ENCODE peak calls at places on chromosomes 13 and 19, in four cellular contexts. X, W, Q and D are unnamed samples. For H3K4me1, the result is how much of the 10 kb centered on the place peaks cover.

GRCh38 chr13:59774511-59774911 is 389.2 kb downstream of the DIAPH3 start:
- DNase-seq in X (no peak), W (no peak), Q (no peak), D (no peak)

GRCh38 chr19:6802336-6803035 is 30.0 kb downstream of the VAV1 start:
- DNase-seq in X (peak), W (peak), Q (no peak), D (peak)

GRCh38 chr13:93861818-93862217 is 617.7 kb downstream of the DCT start:
- DNase-seq in X (no peak), W (no peak), Q (no peak), D (no peak)

GRCh38 chr13:79659161-79659560 is 178.2 kb downstream of the NDFIP2 start:
- DNase-seq in X (no peak), W (no peak), Q (no peak), D (no peak)

GRCh38 chr19:722553-723101 is 13.9 kb downstream of the PALM start:
- DNase-seq in X (no peak), W (no peak), Q (no peak), D (no peak)

GRCh38 chr13:39417131-39417530 is 185.9 kb downstream of the LHFPL6 start:
- DNase-seq in X (peak), W (no peak), Q (no peak), D (no peak)

GRCh38 chr13:113437408-113438010 is 15.8 kb downstream of the ADPRHL1 start:
- DNase-seq in X (no peak), W (no peak), Q (no peak), D (no peak)

GRCh38 chr13:113252516-113252915 is 43.1 kb downstream of the CUL4A start:
- DNase-seq in X (no peak), W (no peak), Q (no peak), D (no peak)

GRCh38 chr19:52946322-52947310 is 16.1 kb downstream of the ZNF816 start:
- DNase-seq in X (peak), W (peak), Q (no peak), D (no peak)

GRCh38 chr19:7068599-7068998 is 904 bp upstream of the ZNF557 start:
- DNase-seq in X (no peak), W (no peak), Q (no peak), D (no peak)

GRCh38 chr13:110124201-110124600 is 182.8 kb downstream of the COL4A1 start:
- DNase-seq in X (no peak), W (no peak), Q (no peak), D (no peak)

GRCh38 chr19:17311455-17312248 is 2.3 kb downstream of the DDA1 start:
- DNase-seq in X (no peak), W (no peak), Q (no peak), D (no peak)

GRCh38 chr13:114151565-114152284 is 19.3 kb upstream of the RASA3 start:
- DNase-seq in X (no peak), W (peak), Q (no peak), D (no peak)

GRCh38 chr13:92460479-92460878 is 766.1 kb upstream of the GPC6 start:
- DNase-seq in X (no peak), W (no peak), Q (no peak), D (no peak)

GRCh38 chr19:51096473-51097165 is 11.6 kb downstream of the CTU1 start:
- DNase-seq in X (no peak), W (no peak), Q (no peak), D (no peak)

GRCh38 chr19:4390862-4391693 is 9.3 kb downstream of the SH3GL1 start:
- DNase-seq in X (no peak), W (no peak), Q (no peak), D (no peak)
- H3K4me1 ChIP-seq in X (under half), W (half or more), Q (half or more), D (under half)

DNA sequence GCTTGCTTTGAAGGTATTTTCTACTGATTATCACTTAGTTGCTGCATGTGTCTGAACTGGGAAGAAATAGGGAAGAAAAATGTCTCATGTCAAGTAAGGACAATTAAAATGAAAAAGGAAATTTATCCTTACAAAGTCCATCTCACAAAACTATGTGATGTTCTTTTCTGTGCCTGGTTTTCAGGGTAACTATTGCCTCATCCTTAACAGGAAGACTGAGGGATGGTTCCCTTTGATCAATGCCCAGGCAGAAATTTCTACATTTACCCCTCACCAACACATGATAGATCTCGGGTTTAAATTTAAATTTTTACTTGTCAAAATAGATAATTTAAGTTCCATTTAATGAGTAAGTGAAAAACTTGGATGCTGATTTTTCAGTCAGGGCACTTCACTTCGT is 3.9 kb upstream of the FOXO1 start:
- DNase-seq in X (no peak), W (no peak), Q (no peak), D (no peak)
- H3K4me1 ChIP-seq in X (under half), W (under half), Q (under half), D (under half)

DNA sequence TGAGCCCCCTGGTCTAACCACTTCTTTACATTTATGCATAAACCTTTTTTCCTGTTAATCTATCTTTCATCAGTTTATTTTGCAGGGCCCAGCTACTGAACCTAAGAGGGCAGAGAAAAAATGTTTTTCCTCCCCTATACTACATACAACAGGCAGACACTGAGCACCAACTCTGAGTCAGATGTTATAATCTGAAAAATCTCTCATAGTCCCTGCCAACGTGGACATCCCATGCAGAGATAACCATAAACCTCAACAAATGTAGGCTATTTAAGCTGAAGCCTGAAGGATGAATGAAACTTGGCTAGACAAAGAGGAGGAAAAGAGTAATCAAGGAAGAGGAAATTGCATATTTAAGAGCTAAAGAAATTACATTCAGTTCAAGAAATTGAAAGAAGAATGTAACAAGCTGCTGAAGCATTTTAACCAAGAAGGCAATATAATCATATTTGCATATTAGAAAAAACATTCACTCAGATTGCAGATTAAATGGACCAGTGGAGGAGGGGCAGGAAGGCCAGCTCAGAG is 2.6 kb downstream of the NEK3 start:
- DNase-seq in X (no peak), W (no peak), Q (no peak), D (no peak)
- H3K4me1 ChIP-seq in X (under half), W (under half), Q (under half), D (under half)

GRCh38 chr19:10961763-10962536 is 1.1 kb downstream of the SMARCA4 start:
- DNase-seq in X (no peak), W (no peak), Q (no peak), D (no peak)
- H3K4me1 ChIP-seq in X (under half), W (under half), Q (under half), D (under half)

GRCh38 chr19:2184422-2185012 is 20.8 kb downstream of the DOT1L start:
- DNase-seq in X (no peak), W (no peak), Q (no peak), D (no peak)
- H3K4me1 ChIP-seq in X (under half), W (under half), Q (under half), D (under half)

GRCh38 chr19:58515259-58515658 is 3.5 kb upstream of the SLC27A5 start:
- DNase-seq in X (no peak), W (no peak), Q (no peak), D (no peak)
- H3K4me1 ChIP-seq in X (under half), W (under half), Q (under half), D (under half)

DNA sequence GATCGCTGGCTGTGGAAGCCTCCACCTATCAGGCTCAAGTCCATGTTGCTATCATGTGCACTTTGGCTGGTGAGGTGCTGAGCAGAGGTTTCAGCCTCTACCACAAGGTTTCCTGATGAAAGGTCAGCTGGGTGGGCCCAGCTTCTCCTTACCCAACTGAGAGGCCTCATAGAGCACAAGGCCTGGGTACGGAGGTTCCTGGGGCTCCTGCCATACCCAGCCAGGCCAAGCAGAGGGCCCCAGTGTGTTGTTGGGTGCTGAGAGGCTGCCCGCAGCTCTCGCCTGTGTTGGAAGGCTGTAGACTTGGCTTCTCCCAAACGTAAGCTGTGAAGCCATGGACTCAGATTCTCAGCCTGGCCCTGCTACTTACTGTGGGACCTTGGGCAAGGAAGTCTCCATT is 28.2 kb downstream of the ACTN4 start:
- DNase-seq in X (no peak), W (no peak), Q (no peak), D (peak)
- H3K4me1 ChIP-seq in X (under half), W (half or more), Q (half or more), D (under half)

GRCh38 chr13:67650471-67650870 is 420.3 kb upstream of the PCDH9 start:
- DNase-seq in X (no peak), W (no peak), Q (no peak), D (no peak)
- H3K4me1 ChIP-seq in X (under half), W (under half), Q (under half), D (under half)

GRCh38 chr19:55677572-55678028 is 2.6 kb downstream of the EPN1 start:
- DNase-seq in X (no peak), W (no peak), Q (no peak), D (no peak)
- H3K4me1 ChIP-seq in X (under half), W (under half), Q (half or more), D (under half)